ENCODE peak calls at places on chromosomes 7 and 10, in five cellular contexts. T is NB4, I is esophagus squamous epithelium, K is endodermal cell, H is Peyer's patch. S is an unnamed sample.

GRCh38 chr7:143882611-143883078 is 19.3 kb downstream of the TCAF1 start:
- DNase-seq in T (no peak), I (no peak), K (peak), H (peak), S (no peak)

GRCh38 chr10:31947144-31947926 is 18.7 kb upstream of the ARHGAP12 start:
- DNase-seq in T (peak), I (no peak), K (no peak), H (no peak), S (no peak)

GRCh38 chr10:34885901-34886300 is 70.8 kb upstream of the PARD3 start:
- DNase-seq in T (no peak), I (no peak), K (no peak), H (no peak), S (no peak)

GRCh38 chr7:106736508-106737201 is 75.7 kb upstream of the CCDC71L start:
- DNase-seq in T (peak), I (no peak), K (peak), H (peak), S (no peak)

GRCh38 chr10:112875474-112876267 is 74.4 kb upstream of the TCF7L2 start:
- DNase-seq in T (peak), I (no peak), K (no peak), H (peak), S (peak)

GRCh38 chr7:99109108-99110051 is 34.5 kb downstream of the SMURF1 start:
- DNase-seq in T (no peak), I (no peak), K (no peak), H (no peak), S (no peak)

GRCh38 chr7:159049266-159050025 is 95.2 kb downstream of the VIPR2 start:
- DNase-seq in T (no peak), I (no peak), K (peak), H (peak), S (no peak)

GRCh38 chr10:18879284-18879683 is 169.3 kb upstream of the MALRD1 start:
- DNase-seq in T (no peak), I (no peak), K (no peak), H (peak), S (no peak)

GRCh38 chr7:128067983-128068382 is 36.7 kb upstream of the LRRC4 start:
- DNase-seq in T (peak), I (no peak), K (no peak), H (no peak), S (no peak)

GRCh38 chr7:114182837-114183236 is 231.8 kb upstream of the FOXP2 start:
- DNase-seq in T (no peak), I (no peak), K (no peak), H (no peak), S (no peak)

GRCh38 chr7:114426380-114426779 is 11.8 kb downstream of the FOXP2 start:
- DNase-seq in T (no peak), I (no peak), K (no peak), H (no peak), S (no peak)

GRCh38 chr7:31955021-31955420 is 115.2 kb downstream of the PDE1C start:
- DNase-seq in T (no peak), I (no peak), K (no peak), H (no peak), S (no peak)

GRCh38 chr10:97390096-97390495 is 11.0 kb downstream of the RRP12 start:
- DNase-seq in T (no peak), I (no peak), K (no peak), H (no peak), S (no peak)

GRCh38 chr7:104482362-104483042 is 154.1 kb downstream of the LHFPL3 start:
- DNase-seq in T (no peak), I (no peak), K (no peak), H (peak), S (no peak)

GRCh38 chr7:33186187-33186586 is 56.8 kb downstream of the BBS9 start:
- DNase-seq in T (no peak), I (no peak), K (peak), H (no peak), S (no peak)

GRCh38 chr10:96745950-96746349 is 25.6 kb upstream of the PIK3AP1 start:
- DNase-seq in T (no peak), I (no peak), K (no peak), H (no peak), S (no peak)

GRCh38 chr7:135240446-135240845 is 6.8 kb downstream of the STRA8 start:
- DNase-seq in T (no peak), I (no peak), K (no peak), H (no peak), S (no peak)

GRCh38 chr7:139635521-139636240 is 112.2 kb downstream of the CLEC2L start:
- DNase-seq in T (peak), I (no peak), K (no peak), H (no peak), S (peak)

GRCh38 chr7:43294080-43294630 is 181.7 kb downstream of the HECW1 start:
- DNase-seq in T (no peak), I (no peak), K (peak), H (no peak), S (no peak)

GRCh38 chr7:7418997-7419396 is 116.7 kb downstream of the COL28A1 start:
- DNase-seq in T (no peak), I (no peak), K (no peak), H (no peak), S (no peak)

GRCh38 chr7:78953726-78954363 is 499.6 kb downstream of the MAGI2 start:
- DNase-seq in T (no peak), I (no peak), K (no peak), H (no peak), S (no peak)

GRCh38 chr10:123897146-123897545 is 5.5 kb upstream of the CPXM2 start:
- DNase-seq in T (no peak), I (no peak), K (peak), H (no peak), S (no peak)
- TF ChIP-seq CTCF in T (peak), I (no peak), K (peak), H (no peak), S (no peak)

DNA sequence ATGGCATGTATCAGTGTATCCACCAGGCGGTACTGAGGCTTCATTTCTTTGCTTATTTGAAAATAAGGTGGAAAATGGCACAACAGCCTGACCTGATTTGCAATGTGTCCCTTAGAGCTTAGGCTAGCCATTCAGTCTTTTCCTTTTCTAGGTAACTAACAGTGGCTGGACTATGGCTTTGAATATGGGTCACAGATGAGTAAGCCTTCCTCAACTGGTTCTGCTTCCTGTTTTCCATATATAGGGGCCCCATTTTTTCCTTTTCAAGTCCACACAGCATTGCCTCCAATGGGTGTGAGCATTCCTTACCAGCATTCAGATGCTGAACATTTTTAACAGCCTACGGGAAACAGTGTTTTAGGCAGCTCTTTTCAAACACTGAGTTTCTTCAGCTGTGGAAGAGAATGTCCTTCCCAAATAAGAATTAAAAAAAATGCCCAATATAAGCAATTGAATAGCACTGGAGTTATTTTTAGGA is 3.9 kb upstream of the ITGB1 start:
- DNase-seq in T (peak), I (no peak), K (no peak), H (no peak), S (no peak)
- TF ChIP-seq CTCF in T (no peak), I (no peak), K (no peak), H (no peak), S (no peak)

GRCh38 chr10:91409869-91410637 is at the start of gene HECTD2:
- DNase-seq in T (peak), I (peak), K (peak), H (peak), S (peak)

GRCh38 chr10:91410638-91411367 is 659 bp downstream of the HECTD2 start:
- DNase-seq in T (peak), I (no peak), K (no peak), H (no peak), S (no peak)

GRCh38 chr10:91412688-91413087 is 2.5 kb downstream of the HECTD2 start:
- DNase-seq in T (no peak), I (no peak), K (no peak), H (no peak), S (no peak)

GRCh38 chr10:91406322-91406721 is 3.8 kb upstream of the HECTD2 start:
- DNase-seq in T (no peak), I (no peak), K (no peak), H (no peak), S (no peak)

DNA sequence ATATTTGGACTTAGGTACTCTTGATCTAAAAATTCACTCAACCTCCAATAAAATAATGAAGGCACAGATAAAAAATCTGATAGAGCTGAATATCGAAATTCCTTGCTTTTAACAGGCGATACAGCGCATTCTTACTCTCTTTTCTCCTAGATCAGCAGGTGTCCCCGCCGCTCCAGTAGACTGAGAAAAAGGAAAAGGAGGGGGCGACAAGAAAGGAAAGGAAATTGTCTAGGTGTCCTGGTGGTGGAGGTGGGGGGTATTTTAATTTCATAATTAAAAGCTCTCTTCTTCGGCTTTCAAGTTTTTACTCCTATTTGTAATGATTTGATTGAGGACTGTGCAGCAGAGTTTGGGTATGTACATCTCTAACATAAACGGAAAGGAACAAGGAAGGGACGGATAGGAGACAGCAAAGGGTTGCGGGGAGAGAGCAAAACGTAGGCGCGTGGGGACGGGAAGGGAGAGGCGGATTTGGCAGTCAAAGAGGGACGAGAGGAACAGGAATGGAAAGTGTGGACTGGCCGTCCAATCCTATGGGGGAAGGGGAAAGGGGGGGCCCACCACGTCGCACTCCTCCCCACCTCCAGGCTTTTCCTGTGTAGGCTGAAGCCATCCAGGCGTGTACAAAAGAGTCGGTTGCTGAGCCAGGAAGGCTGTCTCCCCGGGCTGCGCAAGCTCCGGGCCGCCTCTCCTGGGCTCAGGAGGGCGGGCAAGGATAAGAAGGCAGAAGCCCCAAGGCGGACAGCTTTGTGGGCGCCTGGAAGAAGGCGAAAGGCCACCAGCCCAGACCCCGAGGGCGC is 875 bp upstream of the HECTD2 start:
- DNase-seq in T (peak), I (peak), K (no peak), H (peak), S (no peak)
- TF ChIP-seq CTCF in T (no peak), I (no peak), K (peak), H (peak), S (no peak)

GRCh38 chr10:28532509-28533314 is at the start of gene WAC:
- DNase-seq in T (peak), I (peak), K (peak), H (peak), S (peak)
- TF ChIP-seq CTCF in T (no peak), I (no peak), K (peak), H (no peak), S (peak)

GRCh38 chr10:42753507-42754154 is 29.0 kb upstream of the BMS1 start:
- DNase-seq in T (peak), I (no peak), K (no peak), H (no peak), S (no peak)
- TF ChIP-seq CTCF in T (no peak), I (no peak), K (peak), H (no peak), S (peak)

DNA sequence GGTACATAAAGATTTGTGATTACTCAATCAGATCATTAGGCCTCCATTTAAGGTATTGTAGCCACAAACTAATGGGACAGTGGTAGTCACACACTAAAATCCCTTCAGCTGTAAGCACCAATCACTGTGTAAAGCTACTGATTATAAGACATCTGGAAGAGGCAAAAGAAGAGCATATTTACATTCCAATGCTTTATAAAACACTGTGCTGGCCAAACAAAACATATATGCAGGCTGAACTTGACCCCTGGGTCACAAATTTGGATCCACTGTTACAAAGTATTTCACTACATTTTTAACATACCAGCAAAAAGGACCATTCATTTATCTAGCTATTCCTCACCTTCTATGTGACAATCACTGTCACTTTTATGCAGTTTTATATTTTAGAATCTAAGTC is 41.4 kb upstream of the ANLN start:
- DNase-seq in T (no peak), I (no peak), K (no peak), H (no peak), S (no peak)
- TF ChIP-seq CTCF in T (no peak), I (no peak), K (no peak), H (no peak), S (no peak)

GRCh38 chr10:86758231-86759072 is 2.0 kb downstream of the BMPR1A start:
- DNase-seq in T (peak), I (no peak), K (no peak), H (no peak), S (no peak)

GRCh38 chr10:86755740-86756510 is 494 bp upstream of the BMPR1A start:
- DNase-seq in T (peak), I (no peak), K (peak), H (peak), S (peak)

GRCh38 chr10:86756511-86757109 is at the start of gene BMPR1A:
- DNase-seq in T (no peak), I (peak), K (peak), H (no peak), S (no peak)

GRCh38 chr10:86755454-86755739 is 1.0 kb upstream of the BMPR1A start:
- DNase-seq in T (no peak), I (no peak), K (no peak), H (no peak), S (no peak)

GRCh38 chr10:86757110-86757790 is 831 bp downstream of the BMPR1A start:
- DNase-seq in T (peak), I (no peak), K (peak), H (peak), S (no peak)
- TF ChIP-seq CTCF in T (no peak), I (peak), K (peak), H (no peak), S (no peak)

DNA sequence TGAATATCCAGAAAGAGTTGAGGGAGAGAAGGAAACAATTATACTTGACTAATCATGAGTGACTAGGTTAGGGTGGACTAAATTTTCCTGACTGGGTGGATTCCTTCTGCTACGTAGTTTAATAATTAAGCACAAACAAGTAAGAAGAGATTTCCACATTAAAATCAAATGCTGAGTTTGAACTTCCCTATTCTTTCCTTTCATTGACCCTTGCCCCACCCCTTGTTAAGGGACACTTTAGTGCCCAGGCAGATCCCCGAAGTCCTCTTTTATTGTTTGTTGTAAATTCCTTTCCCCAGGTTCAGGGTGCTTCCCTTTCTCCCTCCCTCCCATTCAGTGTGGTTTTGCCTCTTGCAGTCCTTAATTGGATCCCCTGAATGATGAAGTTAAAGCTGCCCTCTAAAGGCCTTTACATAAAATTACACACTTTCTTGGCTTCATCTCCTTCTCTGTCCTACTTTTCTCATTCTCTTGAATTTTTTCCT is 8.8 kb upstream of the SPAM1 start:
- DNase-seq in T (peak), I (no peak), K (peak), H (peak), S (no peak)
- TF ChIP-seq CTCF in T (peak), I (no peak), K (peak), H (peak), S (peak)

GRCh38 chr7:35694784-35695627 is at the start of gene HERPUD2:
- DNase-seq in T (peak), I (peak), K (peak), H (peak), S (peak)
- TF ChIP-seq CTCF in T (no peak), I (no peak), K (no peak), H (no peak), S (no peak)

GRCh38 chr10:59177031-59177861 is 803 bp downstream of the PHYHIPL start:
- DNase-seq in T (peak), I (no peak), K (peak), H (peak), S (no peak)
- TF ChIP-seq CTCF in T (no peak), I (no peak), K (peak), H (no peak), S (no peak)